ENCODE peak calls at places on chromosomes 16 and 17, in six cellular contexts. C is WTC11, T is HFFc6, E is HCEC 1CT, F is breast epithelium, H is smooth muscle cell of the brain vasculature. S is an unnamed sample.

GRCh38 chr17:29032798-29033197 is 10.1 kb upstream of the PIPOX start:
- DNase-seq in T (no peak), H (no peak), F (no peak), C (peak; percentile 36), E (no peak), S (no peak)

GRCh38 chr16:70252355-70252988 is 732 bp upstream of the EXOSC6 start:
- DNase-seq in E (no peak), F (no peak), C (peak; percentile 77), H (no peak), T (no peak), S (no peak)

GRCh38 chr17:36133629-36134259 is 30.1 kb downstream of the CCL4 start:
- DNase-seq in H (no peak), T (no peak), C (no peak), F (no peak), E (no peak), S (no peak)

GRCh38 chr17:76077582-76078110 is 1.3 kb upstream of the ZACN start:
- DNase-seq in H (no peak), C (no peak), T (no peak), F (no peak), E (no peak), S (no peak)

GRCh38 chr16:53065436-53066165 is 10.8 kb downstream of the CHD9 start:
- DNase-seq in T (no peak), H (no peak), C (no peak), E (no peak), F (no peak), S (no peak)

GRCh38 chr16:726438-727290 is at the start of the genes CCDC78 and HAGHL:
- DNase-seq in C (peak; percentile 89), F (no peak), T (no peak), E (peak; percentile 45), H (no peak), S (peak; percentile 53)

GRCh38 chr16:85526132-85526731 is 86.9 kb upstream of the GSE1 start:
- DNase-seq in H (no peak), C (no peak), E (no peak), F (no peak), T (no peak), S (no peak)

GRCh38 chr17:66957951-66958579 is 6.4 kb upstream of the CACNG4 start:
- DNase-seq in C (no peak), H (peak; percentile 50), F (no peak), E (no peak), T (no peak), S (no peak)

GRCh38 chr16:59320657-59321056 is 586.5 kb upstream of the GOT2 start:
- DNase-seq in F (no peak), H (no peak), E (no peak), C (no peak), T (no peak), S (no peak)

GRCh38 chr17:50264263-50265113 is 9.8 kb upstream of the TMEM92 start:
- DNase-seq in T (peak; percentile 37), H (no peak), E (peak; percentile 9), F (no peak), C (no peak), S (no peak)

GRCh38 chr17:46823657-46824056 is 5.2 kb upstream of the WNT3 start:
- DNase-seq in T (no peak), F (no peak), H (no peak), C (no peak), E (no peak), S (no peak)

GRCh38 chr17:32267690-32268205 is 2.1 kb downstream of the RHBDL3 start:
- DNase-seq in T (no peak), F (no peak), H (no peak), C (peak; percentile 35), E (peak; percentile 11), S (no peak)

GRCh38 chr16:81581107-81581506 is 136.5 kb downstream of the CMIP start:
- DNase-seq in H (no peak), T (no peak), C (no peak), E (no peak), F (peak; percentile 84), S (peak; percentile 70)

GRCh38 chr16:85613609-85614337 is 651 bp downstream of the GSE1 start:
- DNase-seq in F (peak; percentile 45), T (peak; percentile 24), H (no peak), E (no peak), C (peak; percentile 76), S (no peak)

GRCh38 chr16:11178424-11178823 is 77.6 kb downstream of the SOCS1 start:
- DNase-seq in E (no peak), T (no peak), F (no peak), H (no peak), C (no peak), S (no peak)

GRCh38 chr17:9587969-9588656 is 11.7 kb downstream of the CFAP52 start:
- DNase-seq in C (no peak), H (no peak), T (no peak), E (no peak), F (no peak), S (no peak)

GRCh38 chr17:7888184-7888920 is at the start of gene CHD3:
- DNase-seq in E (no peak), T (no peak), H (no peak), F (peak; percentile 82), C (no peak), S (peak; percentile 46)

GRCh38 chr16:29876186-29876577 is 13.2 kb upstream of the CDIPT start:
- DNase-seq in T (no peak), E (no peak), H (no peak), C (peak; percentile 87), F (no peak), S (no peak)

GRCh38 chr17:28901866-28902818 is 737 bp downstream of the DHRS13 start:
- DNase-seq in F (no peak), E (no peak), H (no peak), C (no peak), T (no peak), S (no peak)

GRCh38 chr17:35080536-35080935 is 17.0 kb upstream of the RFFL start:
- DNase-seq in C (no peak), E (no peak), H (no peak), T (no peak), F (no peak), S (no peak)

GRCh38 chr16:29304251-29304900 is 102.1 kb downstream of the NPIPB11 start:
- DNase-seq in F (no peak), H (no peak), C (no peak), T (no peak), E (no peak), S (no peak)

GRCh38 chr17:76452646-76453430 is at the start of gene UBE2O:
- DNase-seq in C (peak; percentile 97), E (peak; percentile 87), H (peak; percentile 55), T (peak; percentile 83), F (peak; percentile 64), S (peak; percentile 88)

GRCh38 chr17:45090711-45091110 is 29.6 kb downstream of the NMT1 start:
- DNase-seq in T (no peak), C (no peak), H (no peak), F (no peak), E (no peak), S (no peak)

GRCh38 chr16:68707341-68708152 is 29.5 kb upstream of the CDH1 start:
- DNase-seq in C (peak; percentile 67), E (no peak), T (no peak), F (peak; percentile 77), H (peak; percentile 36), S (peak; percentile 80)

GRCh38 chr16:962366-962765 is 8.4 kb downstream of the LMF1 start:
- DNase-seq in F (no peak), E (no peak), H (no peak), T (no peak), C (no peak), S (no peak)

GRCh38 chr16:76277099-76278030 is at the start of gene CNTNAP4:
- DNase-seq in F (no peak), E (no peak), H (no peak), T (no peak), C (peak; percentile 29), S (no peak)

GRCh38 chr17:59652119-59652518 is 32.4 kb downstream of the CLTC start:
- DNase-seq in E (peak; percentile 94), H (no peak), F (no peak), T (peak; percentile 75), C (no peak), S (no peak)

GRCh38 chr16:49439676-49440075 is 66.1 kb downstream of the C16orf78 start:
- DNase-seq in E (no peak), H (no peak), T (no peak), C (no peak), F (no peak), S (no peak)

GRCh38 chr16:27826893-27827289 is 236.6 kb downstream of the GSG1L start:
- DNase-seq in E (no peak), T (no peak), C (no peak), H (no peak), F (no peak), S (no peak)

GRCh38 chr17:69269174-69269998 is 40.8 kb upstream of the ABCA10 start:
- DNase-seq in F (no peak), T (peak; percentile 29), C (no peak), E (peak; percentile 72), H (no peak), S (no peak)